ENCODE peak calls at places on chromosomes 2 and 18, in five cellular contexts. One of them, this sample, is unnamed.

GRCh38 chr18:12278153-12278764 is 24.1 kb downstream of the CIDEA start:
- DNase-seq in stimulated activated CD4-positive, alpha-beta T cell treated with anti-CD3 and anti-CD28 coated beads, Interleukin-12 subunit alpha, Interleukin-12 subunit beta, amount 100 ng/mL, for 48 hours: no peak
- DNase-seq in activated CD4-positive, alpha-beta T cell treated with anti-CD3 and anti-CD28 coated beads for 36 hours: no peak
- DNase-seq in WTC11: peak; percentile 49
- DNase-seq in fibroblast of mammary gland: no peak
- DNase-seq in this sample: peak; percentile 77

GRCh38 chr2:230924092-230924469 is 961 bp downstream of the GPR55 start:
- DNase-seq in stimulated activated CD4-positive, alpha-beta T cell treated with anti-CD3 and anti-CD28 coated beads, Interleukin-12 subunit alpha, Interleukin-12 subunit beta, amount 100 ng/mL, for 48 hours: no peak
- DNase-seq in fibroblast of mammary gland: no peak
- DNase-seq in activated CD4-positive, alpha-beta T cell treated with anti-CD3 and anti-CD28 coated beads for 36 hours: no peak
- DNase-seq in WTC11: peak; percentile 7
- DNase-seq in this sample: no peak

GRCh38 chr18:62399781-62400308 is 74.7 kb downstream of the TNFRSF11A start:
- DNase-seq in fibroblast of mammary gland: no peak
- DNase-seq in stimulated activated CD4-positive, alpha-beta T cell treated with anti-CD3 and anti-CD28 coated beads, Interleukin-12 subunit alpha, Interleukin-12 subunit beta, amount 100 ng/mL, for 48 hours: no peak
- DNase-seq in activated CD4-positive, alpha-beta T cell treated with anti-CD3 and anti-CD28 coated beads for 36 hours: peak; percentile 11
- DNase-seq in WTC11: peak; percentile 37
- DNase-seq in this sample: peak; percentile 74

GRCh38 chr2:176581557-176582150 is 312.4 kb downstream of the MTX2 start:
- DNase-seq in fibroblast of mammary gland: no peak
- DNase-seq in WTC11: no peak
- DNase-seq in activated CD4-positive, alpha-beta T cell treated with anti-CD3 and anti-CD28 coated beads for 36 hours: no peak
- DNase-seq in stimulated activated CD4-positive, alpha-beta T cell treated with anti-CD3 and anti-CD28 coated beads, Interleukin-12 subunit alpha, Interleukin-12 subunit beta, amount 100 ng/mL, for 48 hours: no peak
- DNase-seq in this sample: no peak

GRCh38 chr2:38026846-38027245 is 49.1 kb downstream of the CYP1B1 start:
- DNase-seq in fibroblast of mammary gland: no peak
- DNase-seq in WTC11: no peak
- DNase-seq in activated CD4-positive, alpha-beta T cell treated with anti-CD3 and anti-CD28 coated beads for 36 hours: no peak
- DNase-seq in stimulated activated CD4-positive, alpha-beta T cell treated with anti-CD3 and anti-CD28 coated beads, Interleukin-12 subunit alpha, Interleukin-12 subunit beta, amount 100 ng/mL, for 48 hours: no peak
- DNase-seq in this sample: no peak

GRCh38 chr2:225103737-225104141 is 61.5 kb upstream of the DOCK10 start:
- DNase-seq in fibroblast of mammary gland: peak; percentile 76
- DNase-seq in activated CD4-positive, alpha-beta T cell treated with anti-CD3 and anti-CD28 coated beads for 36 hours: no peak
- DNase-seq in stimulated activated CD4-positive, alpha-beta T cell treated with anti-CD3 and anti-CD28 coated beads, Interleukin-12 subunit alpha, Interleukin-12 subunit beta, amount 100 ng/mL, for 48 hours: no peak
- DNase-seq in WTC11: no peak
- DNase-seq in this sample: no peak

GRCh38 chr2:241048149-241048948 is 49.9 kb downstream of the SNED1 start:
- DNase-seq in fibroblast of mammary gland: no peak
- DNase-seq in stimulated activated CD4-positive, alpha-beta T cell treated with anti-CD3 and anti-CD28 coated beads, Interleukin-12 subunit alpha, Interleukin-12 subunit beta, amount 100 ng/mL, for 48 hours: no peak
- DNase-seq in activated CD4-positive, alpha-beta T cell treated with anti-CD3 and anti-CD28 coated beads for 36 hours: no peak
- DNase-seq in WTC11: no peak
- DNase-seq in this sample: no peak

GRCh38 chr2:53129851-53130250 is 637.8 kb upstream of the CHAC2 start:
- DNase-seq in stimulated activated CD4-positive, alpha-beta T cell treated with anti-CD3 and anti-CD28 coated beads, Interleukin-12 subunit alpha, Interleukin-12 subunit beta, amount 100 ng/mL, for 48 hours: no peak
- DNase-seq in activated CD4-positive, alpha-beta T cell treated with anti-CD3 and anti-CD28 coated beads for 36 hours: no peak
- DNase-seq in WTC11: no peak
- DNase-seq in fibroblast of mammary gland: peak; percentile 90
- DNase-seq in this sample: no peak

GRCh38 chr2:165434865-165435500 is 34.5 kb upstream of the CSRNP3 start:
- DNase-seq in stimulated activated CD4-positive, alpha-beta T cell treated with anti-CD3 and anti-CD28 coated beads, Interleukin-12 subunit alpha, Interleukin-12 subunit beta, amount 100 ng/mL, for 48 hours: no peak
- DNase-seq in activated CD4-positive, alpha-beta T cell treated with anti-CD3 and anti-CD28 coated beads for 36 hours: no peak
- DNase-seq in fibroblast of mammary gland: no peak
- DNase-seq in WTC11: no peak
- DNase-seq in this sample: no peak

GRCh38 chr2:43149482-43150107 is 76.8 kb downstream of the ZFP36L2 start:
- DNase-seq in WTC11: no peak
- DNase-seq in activated CD4-positive, alpha-beta T cell treated with anti-CD3 and anti-CD28 coated beads for 36 hours: peak; percentile 86
- DNase-seq in fibroblast of mammary gland: no peak
- DNase-seq in stimulated activated CD4-positive, alpha-beta T cell treated with anti-CD3 and anti-CD28 coated beads, Interleukin-12 subunit alpha, Interleukin-12 subunit beta, amount 100 ng/mL, for 48 hours: peak; percentile 65
- DNase-seq in this sample: no peak

GRCh38 chr18:43034683-43035500 is 80.6 kb downstream of the RIT2 start:
- DNase-seq in activated CD4-positive, alpha-beta T cell treated with anti-CD3 and anti-CD28 coated beads for 36 hours: no peak
- DNase-seq in fibroblast of mammary gland: no peak
- DNase-seq in WTC11: peak; percentile 23
- DNase-seq in stimulated activated CD4-positive, alpha-beta T cell treated with anti-CD3 and anti-CD28 coated beads, Interleukin-12 subunit alpha, Interleukin-12 subunit beta, amount 100 ng/mL, for 48 hours: no peak
- DNase-seq in this sample: peak; percentile 32

This sample was measured in H7.